ENCODE peak calls at places on chromosomes 11 and 22, in eight cellular contexts. E, Z, I, X, K, N, H and A are unnamed samples.

GRCh38 chr11:128905345-128906184 is 14.4 kb downstream of the KCNJ5 start:
- DNase-seq in E (peak), Z (peak), I (no peak), X (no peak), K (no peak), N (peak), H (peak), A (peak)

GRCh38 chr22:37214431-37215025 is 2.3 kb upstream of the SSTR3 start:
- DNase-seq in E (no peak), Z (no peak), I (no peak), X (peak), K (no peak), N (peak), H (no peak), A (no peak)

GRCh38 chr22:50314081-50314454 is 6.6 kb upstream of the PLXNB2 start:
- DNase-seq in E (no peak), Z (no peak), I (no peak), X (no peak), K (no peak), N (peak), H (no peak), A (no peak)

GRCh38 chr11:63841554-63841953 is 2.6 kb downstream of the MARK2 start:
- DNase-seq in E (no peak), Z (no peak), I (no peak), X (no peak), K (no peak), N (peak), H (peak), A (no peak)

GRCh38 chr22:49997932-49998717 is 14.4 kb downstream of the IL17REL start:
- DNase-seq in E (no peak), Z (no peak), I (no peak), X (no peak), K (no peak), N (peak), H (no peak), A (peak)

GRCh38 chr22:45072322-45072903 is 62.6 kb upstream of the PHF21B start:
- DNase-seq in E (no peak), Z (no peak), I (no peak), X (no peak), K (no peak), N (no peak), H (peak), A (no peak)

GRCh38 chr22:45686004-45686403 is 14.4 kb downstream of the ATXN10 start:
- DNase-seq in E (no peak), Z (no peak), I (no peak), X (no peak), K (no peak), N (no peak), H (no peak), A (no peak)

GRCh38 chr11:60657880-60658279 is 41.5 kb upstream of the MS4A8 start:
- DNase-seq in E (no peak), Z (peak), I (no peak), X (no peak), K (no peak), N (no peak), H (no peak), A (no peak)

GRCh38 chr11:44961894-44962293 is 11.2 kb upstream of the TP53I11 start:
- DNase-seq in E (no peak), Z (no peak), I (no peak), X (no peak), K (no peak), N (no peak), H (no peak), A (no peak)

DNA sequence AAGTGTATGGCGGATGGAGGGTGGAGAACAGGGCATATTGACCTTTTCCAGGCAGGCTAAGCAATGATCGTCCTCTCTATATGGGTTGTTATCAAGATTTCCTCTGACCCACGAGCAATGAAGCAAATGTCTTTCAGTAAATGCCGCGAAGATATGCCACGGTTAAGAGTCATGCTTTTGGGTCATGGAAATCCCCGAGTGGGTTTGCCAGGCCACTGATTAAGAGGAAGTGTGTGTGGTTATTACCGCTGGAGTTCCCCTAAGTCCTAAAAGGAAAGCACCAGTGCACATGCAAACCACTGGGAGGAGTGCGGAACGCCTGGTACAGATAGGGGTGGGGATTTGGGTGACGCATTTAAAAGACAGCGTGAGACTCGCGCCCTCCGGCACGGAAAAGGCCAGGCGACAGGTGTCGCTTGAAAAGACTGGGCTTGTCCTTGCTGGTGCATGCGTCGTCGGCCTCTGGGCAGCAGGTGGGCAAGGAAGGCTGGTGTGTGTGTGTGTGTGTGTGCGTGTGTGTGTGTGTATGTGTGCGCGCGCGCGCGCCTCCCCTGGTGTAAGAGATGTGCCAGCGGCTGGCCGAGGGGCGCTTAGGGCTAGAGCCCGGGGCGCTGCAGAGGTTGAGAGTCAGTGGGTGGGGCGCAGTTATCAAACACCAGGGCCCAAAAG is at the start of gene BIRC3:
- DNase-seq in E (peak), Z (peak), I (peak), X (peak), K (peak), N (peak), H (peak), A (peak)
- TF ChIP-seq CTCF in E (peak), Z (no peak), I (peak), X (peak), K (no peak), N (peak), H (peak), A (no peak)

GRCh38 chr11:24760681-24761080 is 263.8 kb downstream of the LUZP2 start:
- DNase-seq in E (no peak), Z (no peak), I (no peak), X (no peak), K (no peak), N (no peak), H (peak), A (no peak)

GRCh38 chr11:24754406-24754805 is 257.6 kb downstream of the LUZP2 start:
- DNase-seq in E (no peak), Z (no peak), I (no peak), X (no peak), K (no peak), N (no peak), H (no peak), A (no peak)

GRCh38 chr11:24762076-24762475 is 265.2 kb downstream of the LUZP2 start:
- DNase-seq in E (no peak), Z (no peak), I (no peak), X (no peak), K (no peak), N (no peak), H (no peak), A (no peak)

GRCh38 chr11:24755260-24755839 is 258.5 kb downstream of the LUZP2 start:
- DNase-seq in E (no peak), Z (no peak), I (no peak), X (no peak), K (no peak), N (no peak), H (no peak), A (no peak)

GRCh38 chr11:24759742-24760141 is 262.9 kb downstream of the LUZP2 start:
- DNase-seq in E (no peak), Z (no peak), I (no peak), X (no peak), K (no peak), N (no peak), H (no peak), A (no peak)
- TF ChIP-seq CTCF in E (no peak), Z (no peak), I (no peak), X (no peak), K (no peak), N (no peak), H (no peak), A (no peak)

GRCh38 chr22:20398420-20398819 is 4.5 kb downstream of the ZNF74 start:
- DNase-seq in E (no peak), Z (no peak), I (no peak), X (no peak), K (no peak), N (no peak), H (no peak), A (no peak)

GRCh38 chr22:20399866-20400605 is 6.1 kb downstream of the ZNF74 start:
- DNase-seq in E (no peak), Z (no peak), I (no peak), X (no peak), K (no peak), N (no peak), H (no peak), A (no peak)

GRCh38 chr22:20402960-20403778 is 9.2 kb downstream of the ZNF74 start:
- DNase-seq in E (no peak), Z (no peak), I (no peak), X (no peak), K (no peak), N (no peak), H (no peak), A (peak)

GRCh38 chr22:20401376-20402020 is 7.5 kb downstream of the ZNF74 start:
- DNase-seq in E (no peak), Z (no peak), I (no peak), X (no peak), K (no peak), N (no peak), H (no peak), A (no peak)

GRCh38 chr22:20400606-20401375 is 6.8 kb downstream of the ZNF74 start:
- DNase-seq in E (no peak), Z (no peak), I (no peak), X (no peak), K (no peak), N (no peak), H (no peak), A (no peak)
- TF ChIP-seq CTCF in E (no peak), Z (no peak), I (no peak), X (no peak), K (no peak), N (no peak), H (no peak), A (no peak)

GRCh38 chr11:105193260-105193659 is 53.7 kb upstream of the CARD18 start:
- DNase-seq in E (no peak), Z (no peak), I (no peak), X (no peak), K (no peak), N (no peak), H (no peak), A (no peak)
- TF ChIP-seq CTCF in E (no peak), Z (no peak), I (no peak), X (no peak), K (no peak), N (no peak), H (no peak), A (no peak)

DNA sequence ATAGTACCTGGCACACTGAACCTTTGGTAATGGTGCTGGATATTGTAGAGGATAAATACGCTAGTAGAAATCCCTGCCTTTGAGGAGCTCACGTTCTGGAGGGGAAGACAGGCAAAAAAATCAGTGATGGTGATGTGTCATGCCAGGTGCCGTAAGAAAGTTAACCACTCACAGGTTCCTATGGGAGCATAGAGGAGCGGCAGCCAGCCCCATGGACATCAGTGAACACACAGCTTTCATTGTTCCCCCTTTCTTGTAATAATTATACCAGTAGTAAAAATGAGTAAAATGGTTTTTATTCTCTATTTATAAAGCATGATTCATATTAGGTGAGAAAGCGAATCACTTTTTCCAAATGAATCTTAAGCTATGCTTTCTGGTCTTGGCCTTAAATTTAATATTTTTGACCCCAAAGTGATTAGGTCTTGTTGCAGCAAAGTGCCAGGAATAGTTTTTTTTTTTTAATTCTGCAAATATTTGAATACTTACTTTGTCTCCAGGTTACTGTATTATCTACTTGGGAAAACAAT is 57.9 kb downstream of the UVRAG start:
- DNase-seq in E (no peak), Z (peak), I (no peak), X (no peak), K (no peak), N (no peak), H (no peak), A (peak)
- TF ChIP-seq CTCF in E (no peak), Z (no peak), I (no peak), X (no peak), K (no peak), N (no peak), H (no peak), A (no peak)

GRCh38 chr11:105856954-105857353 is 165.1 kb downstream of the MSANTD4 start:
- DNase-seq in E (no peak), Z (no peak), I (no peak), X (no peak), K (no peak), N (no peak), H (no peak), A (no peak)

GRCh38 chr11:105860105-105860504 is 161.9 kb downstream of the MSANTD4 start:
- DNase-seq in E (no peak), Z (no peak), I (no peak), X (no peak), K (no peak), N (no peak), H (no peak), A (no peak)

GRCh38 chr11:105862736-105863367 is 159.2 kb downstream of the MSANTD4 start:
- DNase-seq in E (peak), Z (peak), I (no peak), X (no peak), K (no peak), N (no peak), H (peak), A (peak)

GRCh38 chr11:105861225-105861624 is 160.8 kb downstream of the MSANTD4 start:
- DNase-seq in E (no peak), Z (no peak), I (no peak), X (no peak), K (no peak), N (no peak), H (peak), A (no peak)
- TF ChIP-seq CTCF in E (peak), Z (no peak), I (no peak), X (no peak), K (no peak), N (no peak), H (peak), A (no peak)

GRCh38 chr11:17351171-17351509 is 460 bp upstream of the NCR3LG1 start:
- DNase-seq in E (no peak), Z (no peak), I (no peak), X (no peak), K (no peak), N (no peak), H (no peak), A (no peak)
- TF ChIP-seq CTCF in E (no peak), Z (no peak), I (peak), X (no peak), K (no peak), N (peak), H (peak), A (no peak)

DNA sequence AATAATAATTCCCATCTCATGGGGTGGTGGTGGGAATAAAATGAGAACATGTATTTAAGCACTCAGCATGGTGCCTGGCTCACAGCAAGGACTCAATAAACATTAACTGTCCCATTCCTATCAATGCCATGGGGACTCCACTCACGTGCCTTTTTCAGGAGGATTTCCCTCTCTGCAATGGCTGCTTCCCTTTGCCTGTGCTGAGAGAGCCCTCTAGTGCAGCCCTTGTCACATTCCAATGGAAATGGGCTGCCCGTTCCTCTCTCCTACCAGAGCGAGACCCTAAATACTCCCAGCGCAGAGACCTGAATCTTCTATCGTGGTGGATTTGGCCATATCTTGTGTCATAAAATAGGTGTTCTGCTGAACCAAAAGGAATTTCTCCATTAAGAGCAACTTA is 621.5 kb upstream of the B3GAT1 start:
- DNase-seq in E (no peak), Z (no peak), I (peak), X (no peak), K (peak), N (no peak), H (peak), A (no peak)
- TF ChIP-seq CTCF in E (no peak), Z (no peak), I (peak), X (no peak), K (peak), N (peak), H (no peak), A (no peak)

GRCh38 chr22:28440517-28441366 is 238.9 kb downstream of the TTC28 start:
- DNase-seq in E (no peak), Z (no peak), I (no peak), X (no peak), K (no peak), N (no peak), H (peak), A (no peak)
- TF ChIP-seq CTCF in E (no peak), Z (no peak), I (no peak), X (no peak), K (peak), N (no peak), H (peak), A (no peak)